ENCODE peak calls at places on chromosomes 11 and 22, in seven cellular contexts. O, Q, D, G, U, H and B are unnamed samples.

GRCh38 chr11:28697920-28698827 is 590.0 kb downstream of the METTL15 start:
- DNase-seq in O (no peak), Q (peak; percentile 50), D (no peak), G (no peak), U (peak; percentile 20), H (peak; percentile 80), B (no peak)

GRCh38 chr11:76835928-76836612 is 24.6 kb upstream of the ACER3 start:
- DNase-seq in O (no peak), Q (peak; percentile 87), D (peak; percentile 68), G (peak; percentile 51), U (no peak), H (peak; percentile 35), B (no peak)

GRCh38 chr11:111770581-111771134 is 4.5 kb upstream of the PPP2R1B start:
- DNase-seq in O (no peak), Q (no peak), D (no peak), G (no peak), U (peak; percentile 39), H (no peak), B (no peak)

GRCh38 chr11:357582-357981 is 11.7 kb upstream of the B4GALNT4 start:
- DNase-seq in O (no peak), Q (no peak), D (no peak), G (no peak), U (no peak), H (no peak), B (no peak)

GRCh38 chr22:49241174-49241851 is 586.4 kb downstream of the BRD1 start:
- DNase-seq in O (no peak), Q (no peak), D (no peak), G (no peak), U (no peak), H (no peak), B (no peak)

GRCh38 chr22:50505276-50505775 is 2.2 kb downstream of the LMF2 start:
- DNase-seq in O (no peak), Q (no peak), D (no peak), G (no peak), U (no peak), H (no peak), B (no peak)

GRCh38 chr11:132549571-132549970 is 982.7 kb downstream of the OPCML start:
- DNase-seq in O (no peak), Q (no peak), D (no peak), G (no peak), U (no peak), H (no peak), B (no peak)

GRCh38 chr11:95156133-95156731 is 66.6 kb downstream of the ENDOD1 start:
- DNase-seq in O (no peak), Q (no peak), D (no peak), G (no peak), U (no peak), H (no peak), B (no peak)

GRCh38 chr11:125371451-125371935 is 124.6 kb downstream of the FEZ1 start:
- DNase-seq in O (no peak), Q (no peak), D (no peak), G (no peak), U (no peak), H (no peak), B (no peak)

GRCh38 chr11:69413015-69413801 is 68.3 kb upstream of the LINC01488 start:
- DNase-seq in O (no peak), Q (no peak), D (no peak), G (no peak), U (no peak), H (no peak), B (no peak)

GRCh38 chr11:63682045-63682915 is 980 bp downstream of the RTN3 start:
- DNase-seq in O (no peak), Q (peak; percentile 70), D (no peak), G (no peak), U (peak; percentile 25), H (no peak), B (no peak)

GRCh38 chr11:58152776-58153175 is 27.4 kb upstream of the OR9I1 start:
- DNase-seq in O (no peak), Q (no peak), D (no peak), G (no peak), U (no peak), H (no peak), B (no peak)

GRCh38 chr11:128488471-128488870 is 98.9 kb downstream of the ETS1 start:
- DNase-seq in O (no peak), Q (no peak), D (no peak), G (peak; percentile 81), U (peak; percentile 70), H (peak; percentile 98), B (no peak)

GRCh38 chr11:36056160-36056751 is 112.4 kb downstream of the LDLRAD3 start:
- DNase-seq in O (no peak), Q (peak; percentile 22), D (no peak), G (no peak), U (peak; percentile 24), H (peak; percentile 64), B (no peak)

GRCh38 chr11:65437436-65438227 is 15.0 kb downstream of the NEAT1 start:
- DNase-seq in O (no peak), Q (no peak), D (no peak), G (no peak), U (no peak), H (peak; percentile 49), B (no peak)

GRCh38 chr11:118838905-118839553 is 44.7 kb upstream of the CXCR5 start:
- DNase-seq in O (no peak), Q (no peak), D (no peak), G (no peak), U (no peak), H (no peak), B (no peak)

GRCh38 chr11:62399172-62399867 is 19.5 kb upstream of the SCGB1A1 start:
- DNase-seq in O (no peak), Q (no peak), D (peak; percentile 22), G (no peak), U (no peak), H (no peak), B (no peak)

GRCh38 chr11:77071671-77072605 is 5.2 kb downstream of the CAPN5 start:
- DNase-seq in O (no peak), Q (peak; percentile 38), D (peak; percentile 39), G (no peak), U (no peak), H (peak; percentile 22), B (no peak)

GRCh38 chr11:105769627-105770026 is 159.8 kb downstream of the GRIA4 start:
- DNase-seq in O (no peak), Q (no peak), D (no peak), G (no peak), U (no peak), H (no peak), B (no peak)
- TF ChIP-seq CTCF in O (no peak), Q (no peak), D (no peak), G (no peak), U (no peak), H (no peak), B (no peak)

DNA sequence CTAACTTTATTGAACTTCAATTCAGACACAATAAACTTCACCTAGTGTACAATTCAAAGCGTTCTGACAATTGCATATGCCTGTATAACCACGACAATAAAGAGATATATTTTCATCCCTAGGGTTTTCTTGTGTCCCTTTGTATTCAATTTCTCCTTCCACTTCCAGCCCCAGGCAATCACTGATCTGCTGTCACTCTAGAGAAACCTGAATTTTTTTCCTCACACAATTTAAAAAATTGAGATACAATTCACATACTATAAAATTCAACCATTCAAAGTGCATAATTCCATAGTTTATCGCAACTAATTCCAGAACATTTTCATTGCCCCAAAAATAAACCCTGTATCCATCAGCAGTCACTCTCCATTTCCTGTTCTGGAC is 116.6 kb downstream of the MRTFA start:
- DNase-seq in O (no peak), Q (no peak), D (no peak), G (no peak), U (no peak), H (no peak), B (no peak)
- H3K4me3 ChIP-seq in O (no peak overlapping the region), Q (no peak overlapping the region), D (no peak overlapping the region), G (no peak overlapping the region), U (no peak overlapping the region), H (no peak overlapping the region), B (no peak overlapping the region)

DNA sequence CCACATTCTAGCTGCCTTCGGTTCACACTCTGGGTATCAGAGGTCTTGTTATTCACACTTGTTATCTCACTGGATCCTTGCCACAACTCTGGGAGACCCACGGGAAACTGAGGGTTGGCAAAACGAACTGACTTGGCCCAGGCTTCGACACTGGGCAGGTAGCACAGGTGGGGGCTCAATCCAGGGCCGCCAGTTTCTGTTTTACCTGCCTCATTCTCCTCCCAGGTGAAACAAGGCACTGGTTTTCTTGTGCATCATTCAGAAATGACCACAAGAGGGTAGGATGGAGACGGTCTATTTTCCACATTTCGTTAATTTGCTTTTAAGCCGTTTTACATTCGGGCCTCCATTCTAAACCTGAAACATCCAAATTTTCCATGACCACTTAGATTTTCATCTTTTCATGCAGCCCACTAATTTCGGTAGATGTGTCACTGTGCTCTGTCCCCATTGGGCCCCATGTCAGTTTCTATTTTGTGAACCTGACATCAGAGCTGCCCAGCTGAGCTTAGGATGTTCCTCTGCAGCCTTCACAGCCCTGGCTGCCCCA is 108.1 kb downstream of the KIAA1671 start:
- DNase-seq in O (no peak), Q (no peak), D (no peak), G (no peak), U (no peak), H (no peak), B (no peak)
- TF ChIP-seq CTCF in O (no peak), Q (no peak), D (no peak), G (no peak), U (no peak), H (no peak), B (peak; percentile 42)

GRCh38 chr11:1866226-1866625 is 13.3 kb downstream of the LSP1 start:
- DNase-seq in O (no peak), Q (no peak), D (no peak), G (no peak), U (no peak), H (no peak), B (no peak)

GRCh38 chr11:1863352-1864215 is 10.7 kb downstream of the LSP1 start:
- DNase-seq in O (peak; percentile 40), Q (peak; percentile 58), D (peak; percentile 85), G (peak; percentile 59), U (peak; percentile 80), H (peak; percentile 89), B (no peak)

GRCh38 chr11:1864216-1864615 is 11.3 kb downstream of the LSP1 start:
- DNase-seq in O (no peak), Q (no peak), D (no peak), G (no peak), U (no peak), H (no peak), B (no peak)

GRCh38 chr11:1866776-1867175 is 13.9 kb downstream of the LSP1 start:
- DNase-seq in O (no peak), Q (no peak), D (no peak), G (no peak), U (no peak), H (no peak), B (no peak)

DNA sequence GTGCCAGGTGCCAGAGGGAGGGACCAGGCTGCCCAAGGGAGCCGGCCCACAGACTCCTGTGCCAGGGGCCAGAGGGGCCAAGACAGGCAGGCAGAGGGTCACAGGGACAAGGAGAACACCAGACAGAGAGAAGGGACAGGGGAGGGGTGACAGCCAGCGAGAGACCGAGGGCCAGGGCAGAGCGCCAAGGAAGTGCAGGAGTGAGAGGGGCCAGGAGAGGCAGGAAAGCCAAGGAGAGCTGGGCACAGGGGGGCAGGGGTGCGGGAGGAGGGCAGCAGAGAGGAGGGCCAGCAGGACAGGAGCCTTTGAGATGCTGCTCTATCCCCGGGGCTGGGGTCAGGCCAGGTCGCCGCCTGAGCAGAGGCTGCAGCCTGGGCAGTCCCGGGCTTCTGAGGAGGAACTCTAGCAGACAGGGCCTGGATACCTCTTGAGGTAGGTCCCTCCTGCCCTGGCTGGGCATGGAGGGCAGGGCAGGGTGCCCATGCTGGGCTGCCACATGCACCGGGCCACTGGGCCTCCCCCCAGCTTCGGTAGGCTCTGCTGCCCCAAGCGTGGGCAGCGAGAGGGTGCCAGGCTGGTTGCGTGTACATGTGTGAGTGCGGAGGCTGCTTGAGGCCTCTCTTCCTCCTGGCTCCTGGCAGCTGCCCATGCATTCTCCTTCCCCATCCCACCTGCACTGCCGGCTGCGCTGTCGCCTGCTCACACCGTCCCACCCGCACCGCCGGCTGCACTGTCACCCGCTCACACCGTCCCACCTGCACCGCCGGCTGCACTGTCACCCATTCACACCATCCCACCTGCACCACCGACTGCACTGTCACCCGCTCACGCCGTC is 12.2 kb downstream of the LSP1 start:
- DNase-seq in O (no peak), Q (no peak), D (no peak), G (no peak), U (no peak), H (no peak), B (no peak)
- H3K4me3 ChIP-seq in O (no peak overlapping the region), Q (peak overlapping the region; percentile 13), D (peak overlapping the region; percentile 59), G (no peak overlapping the region), U (no peak overlapping the region), H (peak overlapping the region; percentile 23), B (no peak overlapping the region)